ENCODE peak calls at places on chromosome 16, in seven cellular contexts. L is stomach; I is heart right ventricle; X is A549; D is A673; N is CD4-positive, CD25-positive, alpha-beta regulatory T cell; O is astrocyte. C is an unnamed sample.

GRCh38 chr16:57473906-57474305 is 11.4 kb downstream of the POLR2C start:
- DNase-seq in O (no peak), N (no peak), I (no peak), L (no peak), X (no peak), D (no peak), C (no peak)

GRCh38 chr16:82175627-82176026 is 5.6 kb upstream of the MPHOSPH6 start:
- DNase-seq in I (no peak), X (no peak), D (no peak), N (no peak), L (no peak), O (no peak), C (no peak)

GRCh38 chr16:11025120-11025531 is 80.8 kb downstream of the CLEC16A start:
- DNase-seq in O (no peak), I (no peak), D (no peak), L (no peak), N (no peak), X (no peak), C (no peak)

GRCh38 chr16:50422926-50423325 is 54.1 kb upstream of the BRD7 start:
- DNase-seq in I (no peak), L (no peak), N (no peak), O (no peak), X (no peak), D (no peak), C (no peak)

GRCh38 chr16:73014768-73015167 is 33.2 kb downstream of the ZFHX3 start:
- DNase-seq in L (no peak), N (no peak), O (no peak), D (no peak), I (no peak), X (no peak), C (no peak)

GRCh38 chr16:89197633-89198416 is 2.5 kb downstream of the SLC22A31 start:
- DNase-seq in N (no peak), D (no peak), O (no peak), X (no peak), L (peak; percentile 52), I (no peak), C (no peak)

GRCh38 chr16:1146409-1146808 is 6.5 kb upstream of the CACNA1H start:
- DNase-seq in X (no peak), O (no peak), L (no peak), I (no peak), D (peak; percentile 44), N (no peak), C (no peak)

GRCh38 chr16:17556276-17557052 is 85.7 kb upstream of the XYLT1 start:
- DNase-seq in O (peak; percentile 43), L (no peak), I (no peak), D (peak; percentile 32), N (no peak), X (peak; percentile 25), C (peak; percentile 44)

GRCh38 chr16:3036726-3037315 is at the start of gene BICDL2:
- DNase-seq in X (no peak), N (no peak), I (no peak), O (no peak), D (no peak), L (peak; percentile 74), C (no peak)

GRCh38 chr16:27446721-27447120 is 44.7 kb downstream of the IL21R start:
- DNase-seq in I (no peak), L (no peak), D (no peak), N (peak; percentile 74), O (no peak), X (no peak), C (no peak)

GRCh38 chr16:3095869-3096268 is 3.2 kb downstream of the ZSCAN10 start:
- DNase-seq in O (no peak), N (peak; percentile 49), I (no peak), X (peak; percentile 35), D (peak; percentile 63), L (no peak), C (no peak)

GRCh38 chr16:50310308-50311133 is 44.2 kb downstream of the ADCY7 start:
- DNase-seq in I (no peak), X (no peak), O (no peak), N (no peak), L (peak; percentile 19), D (no peak), C (no peak)

GRCh38 chr16:79269211-79269863 is 331.2 kb downstream of the MAF start:
- DNase-seq in L (no peak), D (no peak), I (no peak), N (no peak), X (no peak), O (no peak), C (no peak)

GRCh38 chr16:72355561-72355960 is 183.6 kb upstream of the PMFBP1 start:
- DNase-seq in N (no peak), I (no peak), D (no peak), X (no peak), L (no peak), O (peak; percentile 84), C (no peak)

GRCh38 chr16:76386784-76387183 is 109.6 kb downstream of the CNTNAP4 start:
- DNase-seq in O (peak; percentile 0), X (peak; percentile 13), D (peak; percentile 3), N (no peak), L (no peak), I (no peak), C (peak; percentile 91)

GRCh38 chr16:30065943-30066881 is 652 bp downstream of the ALDOA start:
- DNase-seq in D (no peak), I (no peak), O (peak; percentile 51), X (peak; percentile 43), N (no peak), L (no peak), C (peak; percentile 37)

GRCh38 chr16:28846933-28847273 is 755 bp upstream of the TUFM start:
- DNase-seq in O (no peak), N (no peak), I (no peak), D (no peak), L (no peak), X (no peak), C (peak; percentile 26)

GRCh38 chr16:8798535-8799157 is 1.0 kb downstream of the PMM2 start:
- DNase-seq in O (no peak), N (no peak), L (no peak), X (no peak), D (no peak), I (no peak), C (peak; percentile 3)

GRCh38 chr16:82134884-82135283 is 35.1 kb downstream of the MPHOSPH6 start:
- DNase-seq in L (no peak), O (no peak), D (no peak), I (no peak), N (no peak), X (no peak), C (peak; percentile 65)

GRCh38 chr16:12411521-12411920 is 392.2 kb downstream of the CPPED1 start:
- DNase-seq in N (no peak), O (no peak), L (no peak), X (no peak), D (no peak), I (no peak), C (no peak)

GRCh38 chr16:72884037-72884436 is 163.9 kb downstream of the ZFHX3 start:
- DNase-seq in L (no peak), O (peak; percentile 64), I (no peak), X (no peak), D (no peak), N (no peak), C (peak; percentile 62)

GRCh38 chr16:7597677-7598076 is 265.0 kb downstream of the RBFOX1 start:
- DNase-seq in X (no peak), L (no peak), N (no peak), D (no peak), O (no peak), I (no peak), C (no peak)

GRCh38 chr16:58128721-58129096 is 472 bp downstream of the CFAP20 start:
- DNase-seq in N (peak; percentile 24), O (no peak), L (no peak), D (peak; percentile 18), X (no peak), I (peak; percentile 34), C (peak; percentile 58)

GRCh38 chr16:68764866-68765265 is 27.8 kb downstream of the CDH1 start:
- DNase-seq in D (no peak), L (no peak), O (no peak), X (no peak), I (no peak), N (no peak), C (no peak)

GRCh38 chr16:28092721-28093382 is 29.3 kb upstream of the GSG1L start:
- DNase-seq in D (no peak), L (no peak), X (no peak), O (no peak), I (no peak), N (no peak), C (no peak)

GRCh38 chr16:78882751-78883150 is 717.8 kb downstream of the MAF start:
- DNase-seq in D (no peak), X (no peak), O (no peak), I (no peak), L (no peak), N (no peak), C (no peak)

GRCh38 chr16:69820926-69821541 is 58.9 kb downstream of the WWP2 start:
- DNase-seq in O (peak; percentile 40), I (no peak), N (no peak), X (no peak), L (peak; percentile 51), D (no peak), C (no peak)
- H3K27ac ChIP-seq in O (no peak overlapping the region), I (no peak overlapping the region), N (no peak overlapping the region), X (no peak overlapping the region), L (peak overlapping the region; percentile 74), D (no peak overlapping the region), C (peak overlapping the region; percentile 86)

DNA sequence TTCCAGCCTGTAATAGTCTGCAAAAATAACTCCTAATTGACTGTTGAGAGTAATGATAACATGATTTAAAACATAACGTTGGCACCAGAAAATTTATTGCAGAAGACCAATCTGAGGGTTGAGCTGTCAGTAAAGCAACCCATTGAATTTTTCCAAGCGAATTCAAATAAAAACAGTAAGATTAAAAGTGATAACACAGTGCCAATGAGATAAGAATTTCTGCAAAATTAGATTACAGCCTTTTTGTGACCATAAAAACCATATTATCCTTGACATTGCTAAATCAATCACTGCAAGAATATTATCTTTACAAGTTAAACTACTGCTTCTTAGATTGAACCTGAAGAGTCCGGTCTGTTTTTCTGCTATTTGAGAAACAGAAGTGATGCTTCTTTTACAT is 341.4 kb downstream of the CDH11 start:
- DNase-seq in N (no peak), D (no peak), X (no peak), I (no peak), L (no peak), O (no peak), C (no peak)
- H3K9me3 ChIP-seq in N (peaks cover 2% of the 10 kb centered on the region), D (no peaks in the 10 kb centered on the region), X (no peaks in the 10 kb centered on the region), I (no peaks in the 10 kb centered on the region), L (no peaks in the 10 kb centered on the region), O (no peaks in the 10 kb centered on the region), C (no peaks in the 10 kb centered on the region)

DNA sequence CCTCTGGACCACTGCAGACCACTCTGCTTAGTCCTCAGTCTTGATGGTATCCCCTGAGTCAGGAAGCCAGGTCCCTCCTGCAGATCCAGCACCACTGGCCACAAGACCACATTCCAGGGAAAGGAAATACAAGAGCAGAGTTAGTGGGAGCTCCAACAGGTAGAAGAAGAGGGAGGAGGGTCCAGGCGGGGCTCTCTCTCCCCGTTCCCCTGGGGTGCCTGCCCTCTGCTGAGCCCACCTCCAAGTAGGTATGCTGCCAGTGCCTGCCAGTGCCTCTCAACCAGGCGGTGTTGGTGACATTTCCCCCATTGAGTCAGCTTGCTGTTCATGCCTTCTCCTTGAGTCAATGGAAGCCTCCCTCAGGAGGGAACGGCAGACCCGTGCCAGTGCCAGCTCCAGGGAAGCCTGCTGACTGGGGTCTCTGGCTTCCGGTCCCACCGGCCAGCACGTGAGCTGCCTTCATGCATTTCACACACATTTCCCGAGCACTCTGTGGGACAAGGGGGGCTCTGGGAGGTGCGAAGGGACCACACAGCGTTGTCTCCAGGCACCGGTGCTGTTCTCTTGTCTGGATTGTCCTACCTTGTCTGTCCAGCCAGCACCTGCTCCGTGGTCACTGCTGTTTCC is 75.8 kb downstream of the GNAO1 start:
- DNase-seq in O (no peak), D (no peak), L (no peak), X (no peak), I (no peak), N (no peak), C (no peak)
- H3K27ac ChIP-seq in O (no peak overlapping the region), D (no peak overlapping the region), L (peak overlapping the region; percentile 32), X (no peak overlapping the region), I (no peak overlapping the region), N (no peak overlapping the region), C (no peak overlapping the region)

GRCh38 chr16:35750701-35751104 is 2291.3 kb downstream of the TP53TG3F start:
- DNase-seq in I (no peak), D (no peak), O (no peak), X (no peak), L (no peak), N (no peak), C (no peak)
- H3K9me3 ChIP-seq in I (no peaks in the 10 kb centered on the region), D (peaks cover 33% of the 10 kb centered on the region), O (no peaks in the 10 kb centered on the region), X (no peaks in the 10 kb centered on the region), L (peaks cover 100% of the 10 kb centered on the region), N (peaks cover 2% of the 10 kb centered on the region), C (no peaks in the 10 kb centered on the region)